ENCODE peak calls at places on chromosomes 3 and 15, in four cellular contexts. L, G, M and H are unnamed samples.

GRCh38 chr3:126621627-126622345 is 33.1 kb downstream of the TXNRD3 start:
- DNase-seq in G (no peak), M (no peak), L (no peak), H (no peak)

GRCh38 chr15:37058316-37058985 is 41.9 kb downstream of the MEIS2 start:
- DNase-seq in L (no peak), M (no peak), G (no peak), H (no peak)

GRCh38 chr3:126607214-126607908 is 47.6 kb downstream of the TXNRD3 start:
- DNase-seq in M (no peak), G (no peak), L (no peak), H (no peak)

GRCh38 chr3:133840767-133841166 is 35.2 kb downstream of the SRPRB start:
- DNase-seq in L (peak), G (no peak), M (no peak), H (no peak)

GRCh38 chr3:188220097-188220788 is 66.3 kb downstream of the LPP start:
- DNase-seq in G (no peak), L (peak), M (no peak), H (no peak)

GRCh38 chr3:36373084-36373483 is 7.2 kb upstream of the STAC start:
- DNase-seq in M (no peak), L (no peak), G (no peak), H (no peak)

GRCh38 chr3:47296562-47297302 is 14.0 kb downstream of the KLHL18 start:
- DNase-seq in G (no peak), M (no peak), L (no peak), H (no peak)

GRCh38 chr3:50617096-50617791 is at the start of gene MAPKAPK3:
- DNase-seq in G (peak), M (peak), L (peak), H (no peak)

GRCh38 chr3:43584043-43584826 is 37.6 kb downstream of the ANO10 start:
- DNase-seq in L (no peak), G (no peak), M (no peak), H (no peak)

GRCh38 chr3:181906338-181906737 is 194.6 kb downstream of the SOX2 start:
- DNase-seq in M (no peak), L (no peak), G (no peak), H (no peak)

GRCh38 chr3:98906230-98906629 is 4.7 kb upstream of the DCBLD2 start:
- DNase-seq in G (no peak), M (no peak), L (no peak), H (no peak)

GRCh38 chr3:187920871-187921270 is 175.6 kb upstream of the BCL6 start:
- DNase-seq in L (peak), G (no peak), M (no peak), H (no peak)

GRCh38 chr3:183555541-183556081 is at the start of gene KLHL6:
- DNase-seq in L (no peak), M (peak), G (no peak), H (no peak)

GRCh38 chr3:11375333-11376076 is 103.3 kb downstream of the ATG7 start:
- DNase-seq in G (no peak), M (no peak), L (no peak), H (no peak)

GRCh38 chr3:37741644-37742043 is 120.0 kb upstream of the CTDSPL start:
- DNase-seq in G (peak), M (peak), L (peak), H (no peak)

GRCh38 chr15:51992953-51993352 is 21.4 kb upstream of the LEO1 start:
- DNase-seq in M (no peak), L (no peak), G (no peak), H (no peak)

GRCh38 chr3:50623840-50624474 is 7.0 kb downstream of the MAPKAPK3 start:
- DNase-seq in L (no peak), G (no peak), M (no peak), H (no peak)

GRCh38 chr15:98597666-98598065 is 50.7 kb upstream of the IGF1R start:
- DNase-seq in M (no peak), G (no peak), L (no peak), H (no peak)

GRCh38 chr3:99720985-99721632 is 82.7 kb downstream of the COL8A1 start:
- DNase-seq in L (no peak), M (no peak), G (no peak), H (no peak)

GRCh38 chr3:141273700-141274410 is 42.2 kb downstream of the PXYLP1 start:
- DNase-seq in G (no peak), M (no peak), L (no peak), H (no peak)

GRCh38 chr15:28900892-28901586 is 15.3 kb downstream of the APBA2 start:
- DNase-seq in G (no peak), L (no peak), M (no peak), H (no peak)

GRCh38 chr3:127822836-127823589 is 698 bp upstream of the MGLL start:
- DNase-seq in L (peak), M (peak), G (peak), H (no peak)

GRCh38 chr15:49501586-49501985 is 78.5 kb downstream of the FGF7 start:
- DNase-seq in L (no peak), M (no peak), G (no peak), H (no peak)

GRCh38 chr3:169026543-169027181 is 636.9 kb downstream of the MECOM start:
- DNase-seq in L (no peak), G (no peak), M (no peak), H (no peak)

GRCh38 chr3:54970895-54971294 is 43.0 kb upstream of the LRTM1 start:
- DNase-seq in L (no peak), G (no peak), M (no peak), H (no peak)

GRCh38 chr3:139457066-139457465 is 19.2 kb downstream of the RBP2 start:
- DNase-seq in G (no peak), L (no peak), M (no peak), H (no peak)

GRCh38 chr15:88401972-88402656 is 65.1 kb downstream of the MRPL46 start:
- DNase-seq in G (no peak), L (no peak), M (peak), H (no peak)

GRCh38 chr3:8987673-8988655 is 24.7 kb upstream of the RAD18 start:
- DNase-seq in L (peak), G (peak), M (peak), H (no peak)

GRCh38 chr15:100880139-100880896 is 687 bp downstream of the ALDH1A3 start:
- DNase-seq in L (no peak), M (no peak), G (no peak), H (no peak)

GRCh38 chr15:100878601-100879000 is 1.0 kb upstream of the ALDH1A3 start:
- DNase-seq in M (no peak), G (no peak), L (no peak), H (no peak)

GRCh38 chr15:100880897-100881242 is 1.2 kb downstream of the ALDH1A3 start:
- DNase-seq in G (no peak), L (no peak), M (no peak), H (no peak)

GRCh38 chr15:100879046-100879445 is 585 bp upstream of the ALDH1A3 start:
- DNase-seq in L (no peak), M (no peak), G (no peak), H (no peak)

DNA sequence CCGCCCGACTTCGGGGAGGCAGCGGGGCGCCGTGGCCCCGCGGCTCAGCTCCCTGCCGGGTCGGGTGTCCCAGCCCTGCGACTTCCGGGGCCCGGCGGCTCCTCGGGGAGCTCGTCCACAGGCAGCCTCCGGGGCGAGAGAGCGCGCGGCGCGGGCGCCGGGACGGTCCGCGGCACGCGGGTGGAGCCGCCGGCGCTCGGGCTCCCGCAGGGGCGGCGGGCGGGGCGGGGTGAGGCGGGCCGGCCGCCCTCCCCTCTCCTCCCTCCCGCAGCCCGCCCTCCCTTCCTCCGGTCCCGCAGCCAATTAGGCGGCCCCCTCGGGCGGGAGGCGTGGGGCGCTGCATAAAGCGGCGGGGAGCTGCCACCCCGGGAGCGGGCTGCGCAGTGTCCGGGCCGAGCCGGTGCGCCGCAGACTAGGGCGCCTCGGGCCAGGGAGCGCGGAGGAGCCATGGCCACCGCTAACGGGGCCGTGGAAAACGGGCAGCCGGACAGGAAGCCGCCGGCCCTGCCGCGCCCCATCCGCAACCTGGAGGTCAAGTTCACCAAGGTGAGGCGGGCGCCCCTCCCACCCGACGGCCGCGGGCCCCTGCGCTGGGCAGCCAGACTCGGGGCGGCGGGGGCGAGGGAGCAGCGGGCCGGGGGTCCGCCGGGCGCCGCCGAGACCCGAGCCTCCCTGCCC is at the start of gene ALDH1A3:
- DNase-seq in G (peak), L (peak), M (peak), H (no peak)
- TF ChIP-seq POLR2A in G (peak), L (no peak), M (no peak), H (peak)

GRCh38 chr3:48634661-48635221 is 520 bp downstream of the SLC26A6 start:
- DNase-seq in M (peak), G (peak), L (peak), H (no peak)

GRCh38 chr3:48633743-48634142 is 1.5 kb downstream of the SLC26A6 start:
- DNase-seq in G (no peak), L (no peak), M (no peak), H (no peak)

GRCh38 chr3:48636149-48636548 is 888 bp upstream of the SLC26A6 start:
- DNase-seq in G (no peak), L (no peak), M (no peak), H (no peak)

GRCh38 chr3:48637305-48637704 is 2.0 kb upstream of the SLC26A6 start:
- DNase-seq in L (no peak), G (no peak), M (no peak), H (no peak)

DNA sequence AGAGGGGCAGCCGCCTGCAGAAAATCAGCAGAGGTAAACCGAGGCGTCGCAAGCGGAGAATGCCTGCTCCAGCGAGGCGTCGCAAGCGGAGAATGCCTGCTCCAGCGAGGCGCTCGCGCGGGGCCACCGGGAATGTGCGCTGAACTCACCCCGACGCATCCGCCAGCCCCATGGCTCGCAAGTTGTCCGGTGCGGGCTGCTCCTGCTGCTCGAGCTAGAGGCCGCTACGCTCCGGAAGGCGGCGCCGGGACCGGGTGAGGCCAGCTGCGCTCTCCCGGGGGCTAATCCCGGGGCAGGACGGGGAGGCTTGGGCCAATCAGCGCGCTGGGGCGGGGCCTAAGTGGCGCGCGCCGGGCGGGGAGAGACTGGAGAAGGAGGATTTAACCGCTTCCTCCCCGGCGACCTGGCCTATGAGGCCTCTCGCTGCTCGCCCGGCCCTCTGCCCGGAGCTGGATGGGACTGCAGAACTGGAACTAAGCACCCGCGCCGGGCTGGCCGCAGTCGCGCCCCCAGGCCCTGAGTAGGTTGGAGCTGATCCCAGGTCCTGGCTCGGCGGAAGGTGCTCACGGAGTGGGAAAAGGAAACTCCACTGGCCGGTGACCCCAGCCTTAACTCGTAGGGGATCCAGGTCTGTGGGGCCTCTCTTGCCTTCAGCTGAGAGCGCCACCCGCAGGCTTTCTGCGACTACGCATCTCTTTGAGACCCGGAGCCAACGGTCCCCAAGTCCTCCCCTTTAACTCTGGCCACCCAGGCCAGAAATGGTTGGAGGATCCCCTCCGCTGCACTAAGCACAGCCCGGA is at the start of gene SLC26A6:
- DNase-seq in G (peak), M (peak), L (peak), H (peak)
- TF ChIP-seq POLR2A in G (peak), M (peak), L (no peak), H (peak)

DNA sequence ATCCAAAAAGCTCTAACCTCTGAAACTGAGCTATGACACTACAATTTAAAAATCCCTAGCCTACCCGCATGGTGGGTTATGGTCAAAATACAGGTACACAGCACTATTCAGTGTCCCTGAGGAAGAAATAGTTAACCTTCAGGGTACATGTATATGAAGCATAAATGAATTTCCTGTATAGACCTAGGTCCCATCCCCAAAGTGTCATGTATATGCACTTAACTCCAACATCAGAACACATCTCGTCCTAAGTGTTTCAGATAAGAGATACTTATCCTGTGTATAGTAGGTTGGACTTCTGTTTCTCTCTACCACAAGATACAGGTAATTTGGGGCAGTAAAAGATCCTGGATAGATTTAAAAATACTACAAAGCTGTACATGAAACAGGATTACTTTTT is 6.4 kb downstream of the RPL14 start:
- DNase-seq in M (no peak), L (no peak), G (no peak), H (no peak)
- TF ChIP-seq POLR2A in M (no peak), L (no peak), G (no peak), H (no peak)

GRCh38 chr3:58520403-58520784 is 16.6 kb downstream of the ACOX2 start:
- DNase-seq in G (no peak), M (no peak), L (no peak), H (no peak)

GRCh38 chr3:58524326-58524888 is 12.6 kb downstream of the ACOX2 start:
- DNase-seq in M (no peak), L (no peak), G (no peak), H (no peak)

GRCh38 chr3:58521002-58521670 is 15.9 kb downstream of the ACOX2 start:
- DNase-seq in G (no peak), L (no peak), M (no peak), H (no peak)

GRCh38 chr3:58521917-58522680 is 14.9 kb downstream of the ACOX2 start:
- DNase-seq in M (no peak), L (no peak), G (no peak), H (no peak)

DNA sequence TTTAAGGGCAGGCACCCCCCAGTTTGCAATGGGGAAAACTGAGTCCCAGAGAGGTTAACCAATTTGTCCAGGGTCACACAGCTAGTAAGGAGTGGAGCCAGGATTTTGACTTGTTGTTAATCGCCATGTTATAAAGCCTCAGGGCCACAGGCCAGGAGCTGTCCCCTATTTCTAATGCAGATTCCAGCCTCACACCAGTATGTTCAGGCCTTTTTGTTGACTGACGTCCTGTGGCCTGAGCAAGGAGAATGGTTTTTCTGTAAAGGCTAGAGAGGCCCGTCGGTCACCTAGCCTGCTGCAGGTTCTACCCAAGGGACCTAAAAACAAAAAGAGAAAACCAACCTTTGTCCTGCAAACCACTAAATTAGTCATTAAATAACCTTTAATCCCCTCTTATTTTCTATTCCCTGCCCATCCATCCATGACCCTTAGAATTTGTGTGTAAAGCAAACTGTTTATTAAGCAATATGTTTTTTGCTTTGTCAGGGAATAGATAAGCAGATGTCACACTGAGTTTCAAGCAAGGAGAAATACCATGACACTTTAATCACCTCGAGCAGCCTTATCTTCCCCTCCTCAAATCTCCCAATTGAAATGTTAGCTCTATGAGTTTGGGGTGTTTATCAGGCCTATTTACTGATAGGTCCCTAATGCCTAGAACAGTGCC is 14.1 kb downstream of the ACOX2 start:
- DNase-seq in L (no peak), M (no peak), G (no peak), H (no peak)
- TF ChIP-seq POLR2A in L (no peak), M (no peak), G (no peak), H (no peak)

GRCh38 chr15:90666135-90666909 is 50.8 kb upstream of the BLM start:
- DNase-seq in L (no peak), G (no peak), M (no peak), H (no peak)
- TF ChIP-seq POLR2A in L (no peak), G (no peak), M (no peak), H (no peak)

GRCh38 chr15:71380345-71380744 is 265.1 kb downstream of the THSD4 start:
- DNase-seq in M (no peak), L (no peak), G (no peak), H (no peak)

GRCh38 chr15:71375934-71376333 is 260.7 kb downstream of the THSD4 start:
- DNase-seq in G (no peak), L (no peak), M (no peak), H (no peak)

GRCh38 chr15:71373917-71374316 is 258.6 kb downstream of the THSD4 start:
- DNase-seq in L (no peak), M (no peak), G (no peak), H (no peak)

GRCh38 chr15:71379893-71380292 is 264.6 kb downstream of the THSD4 start:
- DNase-seq in G (no peak), L (no peak), M (no peak), H (no peak)

DNA sequence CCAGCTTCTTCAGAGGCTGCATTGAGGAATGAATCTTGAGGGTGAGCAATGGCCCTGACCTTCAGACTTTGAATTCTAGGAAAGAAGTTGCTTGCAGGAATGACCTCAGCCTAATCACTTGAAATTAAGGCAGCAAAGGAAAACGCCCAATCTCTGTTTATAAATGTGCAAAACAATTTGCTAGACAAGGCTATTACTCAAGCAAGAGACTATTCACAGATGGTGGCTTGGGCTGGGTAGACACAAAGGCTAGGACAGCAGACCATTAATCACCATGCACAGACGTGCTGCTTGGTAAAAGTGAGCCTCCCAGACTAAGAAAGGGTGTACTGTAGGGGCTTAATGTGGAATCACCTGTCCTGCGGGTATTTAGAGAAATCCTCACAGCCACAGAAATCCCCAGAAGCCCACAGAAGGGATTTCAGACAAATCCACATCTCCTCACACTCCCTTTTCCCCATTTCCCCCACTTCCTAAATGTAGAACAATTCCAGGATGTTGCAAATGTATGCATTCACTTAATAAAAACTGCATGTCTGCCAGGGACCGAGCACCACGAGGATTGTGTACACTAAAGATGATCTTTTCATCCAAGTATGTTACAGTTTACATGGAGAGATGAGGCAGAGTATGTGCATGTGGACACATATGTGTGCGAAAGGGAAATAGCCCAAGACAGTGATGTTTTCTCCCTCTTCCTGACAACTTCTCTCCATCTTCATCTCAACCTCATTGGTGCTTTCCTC is 259.5 kb downstream of the THSD4 start:
- DNase-seq in M (no peak), G (no peak), L (no peak), H (no peak)
- TF ChIP-seq POLR2A in M (no peak), G (no peak), L (no peak), H (no peak)

GRCh38 chr15:26082069-26082832 is 219.1 kb upstream of the ATP10A start:
- DNase-seq in L (peak), M (peak), G (peak), H (peak)
- TF ChIP-seq POLR2A in L (peak), M (peak), G (peak), H (peak)